ENCODE peak calls at places on chromosomes 3 and 15, in four cellular contexts. K is gastrocnemius medialis, N is H1, F is body of pancreas. D is an unnamed sample.

GRCh38 chr3:111238896-111239295 is 167.3 kb downstream of the NECTIN3 start:
- DNase-seq in K (no peak), N (no peak), F (no peak), D (no peak)

GRCh38 chr15:100570282-100570681 is 31.7 kb downstream of the LINS1 start:
- DNase-seq in K (no peak), N (no peak), F (no peak), D (no peak)

GRCh38 chr15:39969871-39970270 is 36.0 kb downstream of the EIF2AK4 start:
- DNase-seq in K (no peak), N (no peak), F (peak; percentile 51), D (no peak)

GRCh38 chr15:95405447-95405846 is 925.1 kb upstream of the NR2F2 start:
- DNase-seq in K (no peak), N (no peak), F (no peak), D (no peak)

GRCh38 chr15:98067339-98067738 is 106.8 kb downstream of the ARRDC4 start:
- DNase-seq in K (no peak), N (no peak), F (no peak), D (no peak)

GRCh38 chr15:93837450-93837849 is 393.9 kb upstream of the MCTP2 start:
- DNase-seq in K (no peak), N (no peak), F (no peak), D (no peak)

GRCh38 chr3:120170223-120170622 is 76.0 kb upstream of the GSK3B start:
- DNase-seq in K (no peak), N (no peak), F (peak; percentile 15), D (no peak)

GRCh38 chr3:189914799-189915198 is 205.9 kb downstream of the P3H2 start:
- DNase-seq in K (no peak), N (no peak), F (no peak), D (no peak)

GRCh38 chr3:28799084-28799483 is 450.5 kb upstream of the AZI2 start:
- DNase-seq in K (no peak), N (no peak), F (no peak), D (no peak)

GRCh38 chr3:117407317-117407716 is 697.7 kb downstream of the TUSC7 start:
- DNase-seq in K (no peak), N (no peak), F (no peak), D (no peak)

GRCh38 chr3:178709047-178709446 is 172.8 kb downstream of the KCNMB2 start:
- DNase-seq in K (no peak), N (no peak), F (no peak), D (no peak)

GRCh38 chr3:36893137-36893557 is 51.7 kb downstream of the TRANK1 start:
- DNase-seq in K (no peak), N (peak; percentile 22), F (no peak), D (no peak)

GRCh38 chr3:113212845-113213375 is 1.6 kb downstream of the BOC start:
- DNase-seq in K (no peak), N (no peak), F (no peak), D (no peak)

GRCh38 chr3:118987466-118987865 is 47.2 kb downstream of the IGSF11 start:
- DNase-seq in K (no peak), N (no peak), F (peak; percentile 92), D (peak; percentile 69)

GRCh38 chr15:51332211-51333147 is 5.9 kb downstream of the CYP19A1 start:
- DNase-seq in K (no peak), N (no peak), F (no peak), D (no peak)

GRCh38 chr3:76645724-76646123 is 394.2 kb upstream of the ROBO2 start:
- DNase-seq in K (no peak), N (no peak), F (no peak), D (no peak)

GRCh38 chr3:194871143-194871863 is 185.6 kb downstream of the FAM43A start:
- DNase-seq in K (peak; percentile 53), N (no peak), F (peak; percentile 72), D (peak; percentile 60)

GRCh38 chr15:63735449-63735848 is 98.3 kb downstream of the HERC1 start:
- DNase-seq in K (no peak), N (no peak), F (no peak), D (no peak)

GRCh38 chr3:39154323-39155021 is 1.1 kb upstream of the CSRNP1 start:
- DNase-seq in K (no peak), N (peak; percentile 84), F (peak; percentile 43), D (peak; percentile 59)

GRCh38 chr15:84727429-84727828 is 11.5 kb upstream of the SEC11A start:
- DNase-seq in K (no peak), N (no peak), F (no peak), D (no peak)

GRCh38 chr15:86235667-86236066 is 156.0 kb downstream of the AGBL1 start:
- DNase-seq in K (no peak), N (no peak), F (no peak), D (no peak)

GRCh38 chr15:90334304-90334731 is 17.8 kb upstream of the ZNF774 start:
- DNase-seq in K (no peak), N (no peak), F (no peak), D (no peak)

GRCh38 chr15:78291052-78291451 is 8.4 kb downstream of the SKIC8 start:
- DNase-seq in K (no peak), N (no peak), F (no peak), D (no peak)

GRCh38 chr15:98612490-98613110 is 35.7 kb upstream of the IGF1R start:
- DNase-seq in K (no peak), N (peak; percentile 33), F (peak; percentile 45), D (no peak)

GRCh38 chr3:72960812-72961518 is 35.6 kb upstream of the PPP4R2 start:
- DNase-seq in K (peak; percentile 42), N (no peak), F (peak; percentile 53), D (no peak)

GRCh38 chr3:195160257-195160898 is 110.6 kb downstream of the XXYLT1 start:
- DNase-seq in K (no peak), N (no peak), F (no peak), D (no peak)

GRCh38 chr3:189629803-189630455 is 1.3 kb upstream of the TP63 start:
- DNase-seq in K (no peak), N (no peak), F (peak; percentile 28), D (no peak)

GRCh38 chr15:43776718-43777292 is at the start of gene ELL3:
- DNase-seq in K (peak; percentile 60), N (no peak), F (peak; percentile 85), D (no peak)

GRCh38 chr15:43779016-43779415 is 2.2 kb upstream of the ELL3 start:
- DNase-seq in K (no peak), N (no peak), F (no peak), D (no peak)

GRCh38 chr15:43776101-43776717 is 557 bp downstream of the ELL3 start:
- DNase-seq in K (peak; percentile 37), N (peak; percentile 84), F (peak; percentile 56), D (no peak)

GRCh38 chr15:43775411-43775965 is 1.3 kb downstream of the ELL3 start:
- DNase-seq in K (peak; percentile 75), N (peak; percentile 66), F (peak; percentile 81), D (peak; percentile 69)

DNA sequence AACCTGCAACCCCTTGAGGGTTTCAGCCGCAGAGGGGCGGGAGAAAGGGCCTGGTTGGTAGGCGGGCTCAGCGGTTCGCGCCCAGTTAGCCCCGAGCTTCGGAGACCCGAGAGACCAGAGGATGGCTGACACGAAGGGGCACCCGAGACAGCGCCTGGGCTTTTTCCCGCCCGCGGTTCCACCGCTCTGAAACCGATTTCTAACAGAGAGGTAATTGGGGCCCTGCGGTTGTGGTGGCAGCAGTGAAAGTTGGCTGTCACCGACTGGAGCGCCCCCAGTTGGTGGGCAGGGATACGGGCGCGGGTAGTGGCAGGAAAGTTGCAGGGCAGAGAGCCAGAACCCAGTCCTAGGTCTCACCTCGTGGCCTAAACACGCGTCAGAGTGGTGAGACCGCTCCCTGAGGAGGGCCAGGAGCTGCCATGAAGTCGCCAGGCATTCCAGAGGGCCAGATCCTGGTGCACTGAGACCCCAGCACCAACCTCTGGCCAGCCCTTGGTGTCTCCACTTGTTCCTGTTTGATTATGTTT is 590 bp upstream of the ELL3 start:
- DNase-seq in K (peak; percentile 78), N (peak; percentile 90), F (peak; percentile 90), D (peak; percentile 84)
- TF ChIP-seq POLR2A in K (no peak), N (no peak), F (peak; percentile 32), D (no peak)

GRCh38 chr15:50138391-50138790 is 19.4 kb upstream of the ATP8B4 start:
- DNase-seq in K (no peak), N (no peak), F (no peak), D (no peak)

GRCh38 chr15:50137893-50138292 is 18.9 kb upstream of the ATP8B4 start:
- DNase-seq in K (no peak), N (no peak), F (no peak), D (no peak)

GRCh38 chr15:50134524-50135024 is 15.5 kb upstream of the ATP8B4 start:
- DNase-seq in K (no peak), N (no peak), F (no peak), D (no peak)

GRCh38 chr15:50137330-50137761 is 18.3 kb upstream of the ATP8B4 start:
- DNase-seq in K (no peak), N (no peak), F (no peak), D (no peak)

GRCh38 chr15:50135123-50135541 is 16.1 kb upstream of the ATP8B4 start:
- DNase-seq in K (no peak), N (no peak), F (no peak), D (no peak)
- H3K27ac ChIP-seq in K (no peak overlapping the region), N (no peak overlapping the region), F (peak overlapping the region; percentile 12), D (peak overlapping the region; percentile 66)

DNA sequence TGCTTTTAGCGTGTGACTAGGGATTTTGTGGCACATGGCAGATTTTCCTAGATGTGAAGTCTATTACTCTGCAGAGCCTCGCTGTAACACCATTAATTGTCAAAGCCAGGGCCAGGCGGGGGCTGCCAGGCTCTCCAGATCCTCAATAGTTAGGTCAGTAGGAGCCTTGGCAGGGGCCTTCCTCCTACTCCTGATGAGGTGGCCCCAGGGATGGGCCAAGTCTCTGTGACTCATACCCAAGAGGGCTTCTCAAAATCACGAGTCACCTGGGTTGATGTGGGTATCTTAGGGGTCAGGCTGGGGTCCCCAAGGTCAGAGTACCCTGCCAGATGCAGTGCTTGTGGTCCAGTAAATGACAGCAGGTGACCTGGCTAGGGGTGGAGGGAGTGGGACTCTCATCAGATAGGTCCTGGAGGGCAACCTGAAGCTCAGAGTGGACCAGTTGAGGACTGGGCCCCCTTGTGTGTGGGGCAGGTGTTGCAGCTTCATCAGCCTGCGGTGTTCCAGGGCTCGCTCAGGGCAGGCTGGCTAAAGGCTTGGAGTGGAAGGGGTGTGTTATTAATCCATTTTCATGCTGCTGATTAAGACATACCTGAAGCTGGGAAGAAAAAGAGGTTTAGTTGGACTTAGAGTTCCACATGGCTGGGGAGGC is 88.5 kb upstream of the MYZAP start:
- DNase-seq in K (no peak), N (peak; percentile 66), F (peak; percentile 43), D (no peak)
- TF ChIP-seq CTCF in K (no peak), N (peak; percentile 81), F (no peak), D (no peak)

GRCh38 chr3:15427182-15427880 is at the start of the genes EAF1 and METTL6:
- DNase-seq in K (peak; percentile 72), N (peak; percentile 87), F (peak; percentile 84), D (peak; percentile 72)
- TF ChIP-seq POLR2A in K (peak; percentile 43), N (peak; percentile 69), F (peak; percentile 55), D (no peak)

DNA sequence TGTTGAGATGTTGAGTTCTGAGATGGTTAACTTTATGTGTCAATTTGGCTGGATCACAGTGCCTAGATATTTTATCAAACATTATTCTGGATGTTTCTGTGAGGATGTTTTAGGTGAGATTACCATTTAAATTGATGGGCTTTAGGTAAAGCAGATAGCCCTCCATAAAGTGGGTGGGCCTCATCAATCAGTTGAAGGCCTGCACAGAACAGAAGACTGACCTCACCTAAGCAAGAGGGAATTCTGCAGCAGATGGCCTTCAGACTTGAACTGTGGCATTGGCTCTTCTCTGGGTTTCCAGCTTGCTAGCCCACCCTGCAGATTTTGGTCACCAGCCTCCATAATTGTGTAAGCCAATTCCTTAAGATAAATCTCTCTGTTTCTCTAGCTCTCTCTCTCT is 260.4 kb upstream of the VEPH1 start:
- DNase-seq in K (no peak), N (no peak), F (no peak), D (no peak)
- H3K27ac ChIP-seq in K (no peak overlapping the region), N (no peak overlapping the region), F (no peak overlapping the region), D (no peak overlapping the region)

D was measured in breast epithelium.